ENCODE peak calls at places on chromosome 18, in five cellular contexts. D, S, P, A and L are unnamed samples. For H3K36me3, the result is how much of the 10 kb centered on the place peaks cover.

GRCh38 chr18:58186258-58186948 is 142.4 kb downstream of the NEDD4L start:
- DNase-seq in D (no peak), S (peak), P (no peak), A (no peak), L (peak)

GRCh38 chr18:37207343-37207742 is 358.3 kb downstream of the CELF4 start:
- DNase-seq in D (no peak), S (peak), P (no peak), A (no peak), L (no peak)

GRCh38 chr18:70333757-70334156 is 44.9 kb downstream of the SOCS6 start:
- DNase-seq in D (no peak), S (peak), P (no peak), A (peak), L (no peak)

GRCh38 chr18:11657554-11657953 is 31.5 kb upstream of the GNAL start:
- DNase-seq in D (no peak), S (no peak), P (no peak), A (no peak), L (no peak)

GRCh38 chr18:74722237-74722636 is 124.6 kb downstream of the ZNF407 start:
- DNase-seq in D (no peak), S (no peak), P (no peak), A (peak), L (no peak)

GRCh38 chr18:62992877-62993365 is 277.6 kb downstream of the PHLPP1 start:
- DNase-seq in D (no peak), S (no peak), P (no peak), A (no peak), L (no peak)

GRCh38 chr18:3653859-3654441 is 204.0 kb downstream of the TGIF1 start:
- DNase-seq in D (peak), S (peak), P (no peak), A (no peak), L (no peak)

GRCh38 chr18:57543560-57543959 is 42.9 kb downstream of the FECH start:
- DNase-seq in D (no peak), S (no peak), P (no peak), A (no peak), L (no peak)

GRCh38 chr18:35282353-35282752 is 7.7 kb downstream of the ZSCAN30 start:
- DNase-seq in D (no peak), S (no peak), P (no peak), A (no peak), L (no peak)

GRCh38 chr18:5611221-5611620 is 67.4 kb upstream of the EPB41L3 start:
- DNase-seq in D (no peak), S (no peak), P (no peak), A (no peak), L (no peak)

GRCh38 chr18:6219116-6219717 is 195.5 kb downstream of the L3MBTL4 start:
- DNase-seq in D (no peak), S (peak), P (no peak), A (no peak), L (no peak)

GRCh38 chr18:9987355-9987754 is 73.5 kb downstream of the VAPA start:
- DNase-seq in D (no peak), S (no peak), P (no peak), A (no peak), L (no peak)

GRCh38 chr18:57275111-57275510 is 77.2 kb upstream of the ST8SIA3 start:
- DNase-seq in D (no peak), S (no peak), P (no peak), A (no peak), L (no peak)

GRCh38 chr18:53070706-53071105 is 730.7 kb downstream of the DCC start:
- DNase-seq in D (no peak), S (no peak), P (no peak), A (no peak), L (no peak)

GRCh38 chr18:27378396-27379094 is 193.4 kb upstream of the CHST9 start:
- DNase-seq in D (no peak), S (peak), P (no peak), A (peak), L (no peak)

GRCh38 chr18:45974088-45974536 is 7.0 kb upstream of the EPG5 start:
- DNase-seq in D (peak), S (peak), P (no peak), A (peak), L (peak)

GRCh38 chr18:63192885-63193349 is 126.7 kb downstream of the BCL2 start:
- DNase-seq in D (no peak), S (no peak), P (no peak), A (peak), L (no peak)

GRCh38 chr18:44950685-44951195 is 270.1 kb downstream of the SETBP1 start:
- DNase-seq in D (no peak), S (no peak), P (no peak), A (no peak), L (no peak)

GRCh38 chr18:26386421-26386820 is 160.2 kb downstream of the TAF4B start:
- DNase-seq in D (no peak), S (no peak), P (no peak), A (no peak), L (no peak)

GRCh38 chr18:11251891-11252270 is 102.5 kb upstream of the PIEZO2 start:
- DNase-seq in D (no peak), S (no peak), P (no peak), A (peak), L (no peak)

GRCh38 chr18:59861963-59862819 is 37.6 kb upstream of the PMAIP1 start:
- DNase-seq in D (no peak), S (no peak), P (no peak), A (no peak), L (no peak)

GRCh38 chr18:57898506-57899124 is 95.5 kb upstream of the ATP8B1 start:
- DNase-seq in D (no peak), S (no peak), P (no peak), A (no peak), L (no peak)

GRCh38 chr18:70195852-70196434 is 9.5 kb downstream of the RTTN start:
- DNase-seq in D (no peak), S (peak), P (no peak), A (no peak), L (no peak)

GRCh38 chr18:59044855-59045254 is 94.8 kb upstream of the SEC11C start:
- DNase-seq in D (no peak), S (no peak), P (no peak), A (no peak), L (no peak)

GRCh38 chr18:27604583-27604982 is 419.5 kb upstream of the CHST9 start:
- DNase-seq in D (no peak), S (peak), P (no peak), A (no peak), L (no peak)

GRCh38 chr18:44588466-44588865 is 92.2 kb upstream of the SETBP1 start:
- DNase-seq in D (no peak), S (no peak), P (no peak), A (no peak), L (no peak)

GRCh38 chr18:765764-766549 is 46.1 kb downstream of the YES1 start:
- DNase-seq in D (no peak), S (peak), P (no peak), A (no peak), L (no peak)

GRCh38 chr18:77070627-77071026 is 62.0 kb downstream of the MBP start:
- DNase-seq in D (no peak), S (no peak), P (no peak), A (no peak), L (no peak)

GRCh38 chr18:77071061-77071460 is 61.5 kb downstream of the MBP start:
- DNase-seq in D (no peak), S (no peak), P (no peak), A (no peak), L (no peak)

GRCh38 chr18:77069482-77069881 is 63.1 kb downstream of the MBP start:
- DNase-seq in D (no peak), S (no peak), P (peak), A (no peak), L (no peak)

GRCh38 chr18:77068890-77069312 is 63.7 kb downstream of the MBP start:
- DNase-seq in D (no peak), S (no peak), P (no peak), A (no peak), L (no peak)

GRCh38 chr18:77069931-77070330 is 62.7 kb downstream of the MBP start:
- DNase-seq in D (no peak), S (no peak), P (no peak), A (no peak), L (no peak)
- H3K4me3 ChIP-seq in D (no peak), S (no peak), P (no peak), A (no peak), L (no peak)

DNA sequence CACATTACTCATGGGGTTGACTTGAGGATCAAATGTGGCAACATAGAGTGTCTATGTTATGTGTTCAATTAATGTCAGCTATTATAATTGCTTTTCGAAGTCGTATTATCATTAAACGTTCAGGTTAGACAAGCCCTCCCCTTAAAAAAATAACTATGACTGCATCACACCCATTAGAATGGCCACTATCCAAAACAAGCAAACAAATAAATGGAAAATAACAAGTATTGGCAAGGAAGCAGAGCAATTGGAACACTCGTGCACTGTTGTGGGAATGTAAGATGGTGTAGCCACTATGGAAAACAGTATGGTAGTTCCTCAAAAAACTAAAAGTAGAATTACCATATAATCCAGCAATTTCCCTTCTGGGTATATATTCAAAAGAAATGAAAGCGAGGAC is 10.0 kb upstream of the CTIF start:
- DNase-seq in D (no peak), S (no peak), P (no peak), A (no peak), L (no peak)
- H3K36me3 ChIP-seq in D (under half), S (under half), P (under half), A (under half), L (under half)

DNA sequence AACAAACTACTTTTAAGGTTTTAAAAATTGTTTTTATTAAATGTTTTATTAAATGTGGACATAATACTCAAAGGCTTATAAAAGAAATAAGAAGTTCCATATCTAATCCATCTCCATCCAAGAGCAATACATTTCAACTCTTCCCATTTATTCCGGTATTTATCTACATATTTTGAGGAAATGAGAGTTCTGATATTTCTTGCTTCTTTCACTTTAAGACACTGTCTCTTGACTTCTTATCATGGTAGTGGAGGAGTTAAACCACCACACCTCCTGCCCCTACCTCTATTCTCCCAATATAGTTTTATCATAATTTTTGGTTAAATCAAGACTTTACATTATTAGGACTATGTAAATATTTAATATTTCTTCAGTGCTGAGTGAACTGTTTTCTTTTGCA is 40.7 kb downstream of the TTR start:
- DNase-seq in D (no peak), S (no peak), P (no peak), A (no peak), L (no peak)
- H3K4me3 ChIP-seq in D (no peak), S (no peak), P (no peak), A (no peak), L (no peak)

DNA sequence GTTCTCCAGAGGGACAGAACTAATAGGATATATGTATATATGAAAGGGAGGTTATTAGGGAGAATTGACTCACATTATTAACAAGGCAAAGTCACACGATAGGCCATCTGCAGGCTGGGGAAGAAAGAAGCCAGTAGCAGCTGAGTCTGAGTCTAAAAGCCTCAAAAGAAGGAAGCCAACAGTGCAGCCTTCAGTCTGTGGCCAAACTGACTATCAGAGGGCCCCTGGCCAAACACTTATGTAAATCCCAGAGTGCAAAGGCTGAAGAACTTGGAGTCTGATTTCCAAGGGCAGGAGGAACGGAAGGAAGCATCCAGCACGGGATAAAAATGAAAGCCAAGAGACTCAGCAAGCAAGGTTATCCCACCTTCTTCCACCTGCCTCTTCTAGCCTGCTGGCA is 108.0 kb upstream of the LDLRAD4 start:
- DNase-seq in D (no peak), S (no peak), P (no peak), A (no peak), L (peak)
- H3K36me3 ChIP-seq in D (under half), S (under half), P (under half), A (under half), L (under half)

DNA sequence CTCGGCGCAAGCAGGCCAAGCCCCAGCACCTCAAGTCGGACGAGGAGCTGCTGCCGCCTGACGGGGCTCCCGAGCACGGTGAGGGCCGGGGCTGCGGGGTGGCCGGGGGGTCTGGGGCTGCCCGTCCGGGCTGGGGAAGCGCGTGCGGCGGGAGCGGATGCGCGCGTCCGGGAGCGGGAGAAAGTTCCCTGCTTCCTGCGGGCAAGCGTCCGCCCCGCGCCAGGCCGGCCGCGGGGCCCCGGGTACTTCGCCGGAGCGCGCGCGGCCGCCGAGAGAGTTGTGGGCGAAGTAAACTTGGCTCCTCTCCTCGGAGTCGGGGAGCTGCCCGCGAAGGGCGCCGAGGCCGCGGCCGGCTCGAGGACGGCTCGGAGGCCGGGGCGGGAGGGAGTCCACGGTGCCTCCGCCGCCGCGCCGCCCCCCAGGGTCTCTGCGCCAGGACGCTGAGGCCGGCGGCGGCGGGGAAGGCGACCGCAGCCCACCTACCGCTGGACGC is 707 bp downstream of the SALL3 start:
- DNase-seq in D (no peak), S (peak), P (no peak), A (no peak), L (no peak)
- H3K4me3 ChIP-seq in D (no peak), S (peak), P (no peak), A (no peak), L (no peak)

GRCh38 chr18:8811115-8811514 is 105.8 kb downstream of the MTCL1 start:
- DNase-seq in D (no peak), S (no peak), P (no peak), A (no peak), L (no peak)

GRCh38 chr18:8807502-8807833 is 102.1 kb downstream of the MTCL1 start:
- DNase-seq in D (no peak), S (no peak), P (no peak), A (no peak), L (no peak)

GRCh38 chr18:8810157-8810556 is 104.8 kb downstream of the MTCL1 start:
- DNase-seq in D (no peak), S (no peak), P (no peak), A (no peak), L (no peak)

GRCh38 chr18:8808001-8808400 is 102.6 kb downstream of the MTCL1 start:
- DNase-seq in D (no peak), S (no peak), P (no peak), A (no peak), L (no peak)

GRCh38 chr18:8809514-8809913 is 104.2 kb downstream of the MTCL1 start:
- DNase-seq in D (no peak), S (no peak), P (no peak), A (no peak), L (no peak)
- H3K36me3 ChIP-seq in D (under half), S (under half), P (under half), A (under half), L (under half)

DNA sequence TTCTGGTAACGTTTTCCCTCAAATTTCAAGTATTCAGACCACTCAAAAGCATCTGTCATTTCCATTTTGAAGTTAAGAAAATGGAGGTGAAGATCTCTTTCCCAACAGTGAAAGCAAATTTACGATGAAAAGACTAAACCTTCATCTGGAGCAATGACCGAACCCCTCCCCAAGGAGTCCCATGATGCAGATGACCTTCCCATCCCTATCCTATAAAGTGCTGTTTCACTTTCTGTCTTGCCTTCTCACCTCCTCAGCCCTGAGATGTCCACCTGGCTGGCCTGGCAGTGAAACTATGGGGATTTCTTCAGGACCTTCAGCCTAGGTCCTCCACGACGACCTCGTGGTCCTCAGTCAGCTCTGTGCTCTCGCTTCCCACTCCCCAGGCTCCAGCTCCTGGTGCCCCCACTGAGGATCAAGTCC is 925 bp upstream of the NPC1 start:
- DNase-seq in D (no peak), S (peak), P (no peak), A (no peak), L (no peak)
- H3K4me3 ChIP-seq in D (peak), S (no peak), P (no peak), A (peak), L (no peak)